ENCODE peak calls at places on chromosomes 11 and 22, in five cellular contexts. R, Y, N, T and S are unnamed samples.

GRCh38 chr11:101555366-101555765 is 28.4 kb downstream of the TRPC6 start:
- DNase-seq in R (no peak), Y (no peak), N (no peak), T (no peak), S (no peak)

GRCh38 chr11:11157201-11157600 is 195.8 kb downstream of the CSNK2A3 start:
- DNase-seq in R (peak; percentile 49), Y (no peak), N (no peak), T (no peak), S (no peak)

GRCh38 chr11:58394195-58394594 is 12.5 kb downstream of the OR5B3 start:
- DNase-seq in R (no peak), Y (peak; percentile 53), N (no peak), T (no peak), S (no peak)

GRCh38 chr11:79363261-79363660 is 77.6 kb downstream of the TENM4 start:
- DNase-seq in R (no peak), Y (no peak), N (no peak), T (no peak), S (no peak)

GRCh38 chr22:40499187-40499753 is 128.9 kb downstream of the SGSM3 start:
- DNase-seq in R (peak; percentile 74), Y (peak; percentile 90), N (no peak), T (peak; percentile 48), S (peak; percentile 48)

GRCh38 chr22:40982482-40983385 is 31.6 kb downstream of the RBX1 start:
- DNase-seq in R (no peak), Y (no peak), N (no peak), T (peak; percentile 45), S (peak; percentile 65)

GRCh38 chr11:88175004-88175706 is at the start of gene RAB38:
- DNase-seq in R (peak; percentile 86), Y (no peak), N (peak; percentile 71), T (peak; percentile 37), S (peak; percentile 57)

GRCh38 chr11:2348986-2349385 is 28.1 kb upstream of the CD81 start:
- DNase-seq in R (no peak), Y (no peak), N (no peak), T (no peak), S (no peak)

GRCh38 chr11:6397636-6398035 is 7.4 kb downstream of the SMPD1 start:
- DNase-seq in R (no peak), Y (no peak), N (peak; percentile 54), T (no peak), S (no peak)

GRCh38 chr11:122784325-122785155 is 53.8 kb upstream of the CRTAM start:
- DNase-seq in R (no peak), Y (peak; percentile 88), N (peak; percentile 37), T (no peak), S (no peak)

GRCh38 chr11:11580831-11581492 is 40.8 kb downstream of the GALNT18 start:
- DNase-seq in R (no peak), Y (no peak), N (peak; percentile 25), T (no peak), S (no peak)

GRCh38 chr22:30309981-30310672 is 16.6 kb downstream of the TBC1D10A start:
- DNase-seq in R (peak; percentile 29), Y (no peak), N (peak; percentile 77), T (peak; percentile 55), S (peak; percentile 67)

GRCh38 chr11:128232588-128232987 is 354.8 kb downstream of the ETS1 start:
- DNase-seq in R (no peak), Y (no peak), N (no peak), T (no peak), S (no peak)

GRCh38 chr11:77819921-77820564 is 479 bp downstream of the RSF1 start:
- DNase-seq in R (peak; percentile 73), Y (no peak), N (peak; percentile 44), T (peak; percentile 40), S (peak; percentile 60)

GRCh38 chr11:76888989-76889388 is 28.3 kb downstream of the ACER3 start:
- DNase-seq in R (no peak), Y (no peak), N (no peak), T (no peak), S (no peak)

GRCh38 chr22:44399196-44399837 is 86.6 kb upstream of the SHISAL1 start:
- DNase-seq in R (no peak), Y (no peak), N (no peak), T (no peak), S (no peak)

GRCh38 chr11:120336641-120337132 is 474 bp downstream of the ARHGEF12 start:
- DNase-seq in R (no peak), Y (no peak), N (peak; percentile 48), T (no peak), S (no peak)

GRCh38 chr22:37604875-37605274 is 3.8 kb upstream of the GGA1 start:
- DNase-seq in R (no peak), Y (no peak), N (no peak), T (no peak), S (no peak)

GRCh38 chr11:2930705-2931415 is 1.6 kb upstream of the PHLDA2 start:
- DNase-seq in R (peak; percentile 60), Y (no peak), N (peak; percentile 89), T (peak; percentile 87), S (peak; percentile 85)

GRCh38 chr11:7457211-7457610 is 28.1 kb upstream of the OLFML1 start:
- DNase-seq in R (no peak), Y (no peak), N (no peak), T (no peak), S (no peak)

GRCh38 chr22:45196926-45197605 is 33.3 kb downstream of the NUP50 start:
- DNase-seq in R (no peak), Y (no peak), N (no peak), T (peak; percentile 14), S (peak; percentile 29)

GRCh38 chr11:78432058-78432515 is 14.5 kb upstream of the GAB2 start:
- DNase-seq in R (peak; percentile 40), Y (no peak), N (no peak), T (no peak), S (no peak)

GRCh38 chr11:76668362-76669155 is 2.0 kb downstream of the LRRC32 start:
- DNase-seq in R (no peak), Y (no peak), N (no peak), T (no peak), S (no peak)

GRCh38 chr11:114463999-114464398 is 24.7 kb downstream of the REXO2 start:
- DNase-seq in R (no peak), Y (no peak), N (no peak), T (no peak), S (no peak)

GRCh38 chr11:111978028-111978771 is 41.1 kb downstream of the DIXDC1 start:
- DNase-seq in R (no peak), Y (peak; percentile 15), N (no peak), T (no peak), S (no peak)

GRCh38 chr22:47018010-47018910 is 255.8 kb downstream of the TBC1D22A start:
- DNase-seq in R (no peak), Y (no peak), N (no peak), T (no peak), S (no peak)

GRCh38 chr22:35608088-35608487 is 9.0 kb downstream of the MB start:
- DNase-seq in R (no peak), Y (no peak), N (no peak), T (no peak), S (no peak)

GRCh38 chr11:84890706-84891105 is 736.4 kb downstream of the DLG2 start:
- DNase-seq in R (no peak), Y (no peak), N (no peak), T (no peak), S (no peak)

GRCh38 chr11:9095421-9095820 is 4.0 kb upstream of the SCUBE2 start:
- DNase-seq in R (peak; percentile 39), Y (no peak), N (no peak), T (no peak), S (no peak)
- TF ChIP-seq CTCF in R (peak; percentile 54), Y (no peak), N (no peak), T (peak; percentile 25), S (peak; percentile 30)

GRCh38 chr22:22380098-22381030 is 128.2 kb downstream of the ZNF280B start:
- DNase-seq in R (peak; percentile 9), Y (no peak), N (no peak), T (peak; percentile 41), S (peak; percentile 50)
- TF ChIP-seq CTCF in R (peak; percentile 9), Y (no peak), N (no peak), T (peak; percentile 15), S (peak; percentile 16)

GRCh38 chr11:108734956-108735559 is 70.2 kb downstream of the DDX10 start:
- DNase-seq in R (peak; percentile 39), Y (no peak), N (no peak), T (no peak), S (no peak)
- TF ChIP-seq CTCF in R (peak; percentile 35), Y (peak; percentile 44), N (peak; percentile 7), T (no peak), S (peak; percentile 39)

DNA sequence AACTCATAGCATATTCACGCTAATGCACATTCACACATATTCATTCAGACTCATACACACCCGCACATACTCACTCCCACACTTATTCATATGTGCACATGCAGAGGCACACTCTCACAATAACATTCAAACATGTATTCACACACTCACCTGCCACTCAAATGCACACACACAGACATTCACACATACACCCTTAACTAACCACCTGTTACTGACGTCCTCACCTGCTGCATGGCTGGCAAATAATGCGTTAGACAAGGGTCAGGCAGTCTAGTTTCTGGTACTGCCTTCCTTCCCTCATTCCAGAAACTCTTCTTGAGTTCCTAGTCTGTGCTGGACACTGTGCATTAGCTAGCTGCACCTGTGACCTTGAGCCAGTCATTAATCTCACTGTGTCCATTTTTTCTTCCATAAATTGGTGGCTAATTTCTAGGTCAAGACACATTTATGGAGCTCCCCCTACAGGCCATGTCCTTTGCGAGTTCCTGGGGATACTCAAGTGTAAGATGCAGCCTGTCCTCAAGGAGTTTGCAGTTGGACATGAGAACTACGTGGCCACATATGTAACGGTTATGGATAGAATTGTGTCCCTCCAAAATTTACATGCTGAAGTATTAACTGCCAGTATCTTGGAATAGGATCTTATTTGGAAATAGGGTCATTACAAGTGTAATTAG is 34.5 kb upstream of the SEZ6L start:
- DNase-seq in R (peak; percentile 28), Y (no peak), N (no peak), T (no peak), S (no peak)
- TF ChIP-seq CTCF in R (peak; percentile 46), Y (no peak), N (no peak), T (peak; percentile 29), S (peak; percentile 13)